ENCODE peak calls at places on chromosomes 13 and 19, in seven cellular contexts. R is stimulated activated naive CD8-positive, alpha-beta T cell treated with anti-CD3 and anti-CD28 coated beads, Interleukin-15, amount 100 ng/mL, for 72 hours; G is naive thymus-derived CD4-positive, alpha-beta T cell; P is body of pancreas; U is activated naive CD8-positive, alpha-beta T cell treated with anti-CD3 and anti-CD28 coated beads, Interleukin-2, amount 50 U/mL, for 24 hours; Y is stimulated activated effector memory CD8-positive, alpha-beta T cell treated with anti-CD3 and anti-CD28 coated beads, Interleukin-12 subunit alpha, Interleukin-12 subunit beta, amount 100 ng/mL, for 72 hours; W is upper lobe of right lung. M is an unnamed sample.

GRCh38 chr13:39952244-39953233 is 297.1 kb downstream of the COG6 start:
- ATAC-seq in Y (no peak), U (peak; percentile 9), G (peak; percentile 46), P (peak; percentile 38), R (no peak), W (peak; percentile 32), M (peak; percentile 35)

GRCh38 chr13:80924596-80924995 is 583.7 kb upstream of the SPRY2 start:
- ATAC-seq in P (no peak), G (no peak), Y (no peak), W (no peak), U (no peak), R (no peak), M (no peak)

GRCh38 chr13:113808058-113808834 is 49.2 kb downstream of the TMEM255B start:
- ATAC-seq in G (no peak), R (no peak), Y (no peak), W (no peak), U (no peak), P (no peak), M (no peak)

GRCh38 chr13:109715902-109716301 is 70.5 kb downstream of the IRS2 start:
- ATAC-seq in R (no peak), G (peak; percentile 66), Y (no peak), W (peak; percentile 86), P (no peak), U (no peak), M (no peak)

GRCh38 chr13:108427355-108427754 is 157.8 kb downstream of the TNFSF13B start:
- ATAC-seq in U (no peak), R (no peak), Y (no peak), G (no peak), P (no peak), W (no peak), M (no peak)

GRCh38 chr19:46404884-46405658 is 8.3 kb downstream of the CCDC8 start:
- ATAC-seq in W (no peak), P (peak; percentile 19), Y (no peak), U (no peak), R (no peak), G (no peak), M (no peak)

GRCh38 chr13:40637644-40638043 is 28.8 kb downstream of the FOXO1 start:
- ATAC-seq in R (no peak), W (peak; percentile 68), Y (no peak), P (no peak), G (peak; percentile 35), U (no peak), M (no peak)

GRCh38 chr13:78100481-78100880 is 181.8 kb upstream of the EDNRB start:
- ATAC-seq in U (no peak), Y (no peak), G (no peak), P (no peak), W (no peak), R (no peak), M (no peak)

GRCh38 chr19:45613926-45614725 is 12.1 kb upstream of the GPR4 start:
- ATAC-seq in W (peak; percentile 75), P (no peak), U (peak; percentile 92), G (peak; percentile 73), R (peak; percentile 95), Y (peak; percentile 94), M (peak; percentile 93)

GRCh38 chr13:39603424-39603947 is 493 bp upstream of the LHFPL6 start:
- ATAC-seq in W (peak; percentile 4), R (peak; percentile 3), G (peak; percentile 4), P (peak; percentile 43), U (peak; percentile 38), Y (peak; percentile 49), M (peak; percentile 63)

GRCh38 chr13:90420683-90421082 is 926.8 kb upstream of the MIR17HG start:
- ATAC-seq in U (no peak), G (peak; percentile 10), Y (no peak), R (no peak), W (no peak), P (no peak), M (no peak)

GRCh38 chr13:113049981-113050380 is 55.6 kb upstream of the F7 start:
- ATAC-seq in U (no peak), P (no peak), R (no peak), Y (no peak), W (no peak), G (no peak), M (no peak)

GRCh38 chr13:75418997-75419396 is 63.0 kb downstream of the TBC1D4 start:
- ATAC-seq in W (peak; percentile 61), Y (no peak), U (no peak), P (no peak), R (no peak), G (no peak), M (no peak)

GRCh38 chr19:46608581-46609345 is 7.6 kb downstream of the CALM3 start:
- ATAC-seq in U (no peak), W (no peak), G (no peak), R (no peak), P (no peak), Y (no peak), M (no peak)

GRCh38 chr13:113880651-113881611 is 17.1 kb upstream of the GAS6 start:
- ATAC-seq in P (peak; percentile 22), G (peak; percentile 24), W (peak; percentile 27), R (peak; percentile 66), U (peak; percentile 41), Y (peak; percentile 63), M (peak; percentile 65)